ENCODE peak calls at places on chromosomes 12 and 14, in ten cellular contexts. J is A172; K is NCI-H460; P is T-helper 22 cell; Y is SW 1271; E is effector memory CD4-positive, alpha-beta T cell; S is nephron progenitor cell; Q is NCI-H1092; T is HS-27A; G is NCI-H1417 treated with DMSO at 0.1 percent for 48 hours. U is an unnamed sample.

GRCh38 chr12:104353012-104353981 is 49.8 kb downstream of the EID3 start:
- DNase-seq in J (no peak), K (no peak), P (no peak), Y (no peak), E (no peak), S (no peak), Q (no peak), T (no peak), G (no peak), U (no peak)

GRCh38 chr12:18443768-18444437 is 182.6 kb downstream of the PIK3C2G start:
- DNase-seq in J (no peak), K (no peak), P (no peak), Y (no peak), E (no peak), S (no peak), Q (no peak), T (no peak), G (no peak), U (no peak)

GRCh38 chr12:14111230-14111865 is 129.9 kb upstream of the GRIN2B start:
- DNase-seq in J (no peak), K (no peak), P (no peak), Y (no peak), E (no peak), S (peak; percentile 4), Q (no peak), T (no peak), G (no peak), U (no peak)

GRCh38 chr12:124940393-124941169 is 26.1 kb upstream of the UBC start:
- DNase-seq in J (peak; percentile 91), K (peak; percentile 96), P (peak; percentile 66), Y (no peak), E (peak; percentile 58), S (peak; percentile 76), Q (no peak), T (peak; percentile 74), G (no peak), U (peak; percentile 88)

GRCh38 chr14:99255621-99256482 is 16.1 kb downstream of the BCL11B start:
- DNase-seq in J (no peak), K (no peak), P (no peak), Y (no peak), E (no peak), S (no peak), Q (no peak), T (no peak), G (no peak), U (peak; percentile 12)

GRCh38 chr12:89320735-89321134 is 31.6 kb downstream of the DUSP6 start:
- DNase-seq in J (no peak), K (no peak), P (no peak), Y (no peak), E (no peak), S (no peak), Q (no peak), T (no peak), G (no peak), U (no peak)

GRCh38 chr14:29637406-29637805 is 290.2 kb downstream of the PRKD1 start:
- DNase-seq in J (no peak), K (no peak), P (no peak), Y (no peak), E (no peak), S (no peak), Q (peak; percentile 73), T (peak; percentile 12), G (no peak), U (no peak)

GRCh38 chr12:117968826-117969659 is at the start of gene KSR2:
- DNase-seq in J (peak; percentile 36), K (peak; percentile 11), P (no peak), Y (no peak), E (no peak), S (peak; percentile 80), Q (peak; percentile 88), T (no peak), G (peak; percentile 87), U (no peak)

GRCh38 chr12:115008951-115009350 is 325.0 kb upstream of the TBX3 start:
- DNase-seq in J (no peak), K (no peak), P (no peak), Y (no peak), E (no peak), S (no peak), Q (no peak), T (no peak), G (no peak), U (no peak)

U was measured in CD8-positive, alpha-beta memory T cell.